ENCODE peak calls at places on chromosomes 16 and 17, in seven cellular contexts. One of them, this sample, is unnamed.

GRCh38 chr16:88804173-88804551 is 573 bp downstream of the CDT1 start:
- DNase-seq in endodermal cell: no peak
- DNase-seq in colonic mucosa: no peak
- DNase-seq in cardiac fibroblast: no peak
- DNase-seq in CD4-positive, alpha-beta T cell: no peak
- DNase-seq in IMR-90: no peak
- DNase-seq in AG04450: no peak
- DNase-seq in this sample: no peak

GRCh38 chr16:84638195-84638806 is 10.0 kb upstream of the KLHL36 start:
- DNase-seq in colonic mucosa: no peak
- DNase-seq in AG04450: no peak
- DNase-seq in cardiac fibroblast: no peak
- DNase-seq in CD4-positive, alpha-beta T cell: no peak
- DNase-seq in endodermal cell: no peak
- DNase-seq in IMR-90: no peak
- DNase-seq in this sample: no peak

GRCh38 chr17:73508057-73508930 is 136.0 kb downstream of the SDK2 start:
- DNase-seq in AG04450: no peak
- DNase-seq in colonic mucosa: no peak
- DNase-seq in CD4-positive, alpha-beta T cell: no peak
- DNase-seq in endodermal cell: no peak
- DNase-seq in cardiac fibroblast: no peak
- DNase-seq in IMR-90: no peak
- DNase-seq in this sample: no peak

GRCh38 chr17:62966426-62967110 is 533 bp downstream of the TANC2 start:
- DNase-seq in AG04450: no peak
- DNase-seq in cardiac fibroblast: no peak
- DNase-seq in CD4-positive, alpha-beta T cell: peak; percentile 50
- DNase-seq in endodermal cell: peak; percentile 89
- DNase-seq in IMR-90: peak; percentile 18
- DNase-seq in colonic mucosa: peak; percentile 63
- DNase-seq in this sample: peak; percentile 41

GRCh38 chr17:28282596-28282995 is 36.4 kb upstream of the TMEM97 start:
- DNase-seq in cardiac fibroblast: peak; percentile 72
- DNase-seq in colonic mucosa: no peak
- DNase-seq in CD4-positive, alpha-beta T cell: no peak
- DNase-seq in AG04450: peak; percentile 76
- DNase-seq in IMR-90: peak; percentile 92
- DNase-seq in endodermal cell: no peak
- DNase-seq in this sample: no peak

GRCh38 chr16:3640632-3641501 is 13.6 kb upstream of the DNASE1 start:
- DNase-seq in AG04450: no peak
- DNase-seq in cardiac fibroblast: no peak
- DNase-seq in IMR-90: no peak
- DNase-seq in CD4-positive, alpha-beta T cell: no peak
- DNase-seq in colonic mucosa: no peak
- DNase-seq in endodermal cell: no peak
- DNase-seq in this sample: no peak

GRCh38 chr16:5215911-5216310 is 118.3 kb upstream of the EEF2KMT start:
- DNase-seq in AG04450: no peak
- DNase-seq in IMR-90: no peak
- DNase-seq in endodermal cell: no peak
- DNase-seq in CD4-positive, alpha-beta T cell: no peak
- DNase-seq in colonic mucosa: no peak
- DNase-seq in cardiac fibroblast: no peak
- DNase-seq in this sample: no peak

GRCh38 chr16:29745126-29745852 is 501 bp downstream of the C16orf54 start:
- DNase-seq in cardiac fibroblast: no peak
- DNase-seq in CD4-positive, alpha-beta T cell: peak; percentile 37
- DNase-seq in AG04450: no peak
- DNase-seq in IMR-90: no peak
- DNase-seq in endodermal cell: no peak
- DNase-seq in colonic mucosa: peak; percentile 29
- DNase-seq in this sample: no peak

GRCh38 chr16:54462151-54462651 is 175.6 kb upstream of the IRX3 start:
- DNase-seq in colonic mucosa: no peak
- DNase-seq in AG04450: no peak
- DNase-seq in CD4-positive, alpha-beta T cell: no peak
- DNase-seq in cardiac fibroblast: peak; percentile 17
- DNase-seq in endodermal cell: no peak
- DNase-seq in IMR-90: no peak
- DNase-seq in this sample: no peak

GRCh38 chr16:83781-84615 is 6.0 kb downstream of the MPG start:
- DNase-seq in cardiac fibroblast: peak; percentile 54
- DNase-seq in IMR-90: peak; percentile 28
- DNase-seq in CD4-positive, alpha-beta T cell: no peak
- DNase-seq in colonic mucosa: no peak
- DNase-seq in AG04450: no peak
- DNase-seq in endodermal cell: peak; percentile 65
- DNase-seq in this sample: no peak

GRCh38 chr17:7238418-7239090 is 703 bp downstream of the PHF23 start:
- DNase-seq in AG04450: no peak
- DNase-seq in endodermal cell: peak; percentile 73
- DNase-seq in IMR-90: no peak
- DNase-seq in CD4-positive, alpha-beta T cell: no peak
- DNase-seq in cardiac fibroblast: peak; percentile 44
- DNase-seq in colonic mucosa: no peak
- DNase-seq in this sample: no peak

GRCh38 chr16:56936950-56937349 is 5.0 kb downstream of the HERPUD1 start:
- DNase-seq in IMR-90: no peak
- DNase-seq in colonic mucosa: no peak
- DNase-seq in cardiac fibroblast: no peak
- DNase-seq in AG04450: no peak
- DNase-seq in CD4-positive, alpha-beta T cell: no peak
- DNase-seq in endodermal cell: no peak
- DNase-seq in this sample: no peak

GRCh38 chr17:50288306-50288705 is 14.0 kb downstream of the TMEM92 start:
- DNase-seq in endodermal cell: no peak
- DNase-seq in CD4-positive, alpha-beta T cell: no peak
- DNase-seq in IMR-90: no peak
- DNase-seq in AG04450: no peak
- DNase-seq in colonic mucosa: no peak
- DNase-seq in cardiac fibroblast: no peak
- DNase-seq in this sample: no peak

GRCh38 chr17:20771104-20771503 is 191.6 kb downstream of the CDRT15L2 start:
- DNase-seq in cardiac fibroblast: no peak
- DNase-seq in IMR-90: no peak
- DNase-seq in endodermal cell: peak; percentile 16
- DNase-seq in CD4-positive, alpha-beta T cell: no peak
- DNase-seq in AG04450: no peak
- DNase-seq in colonic mucosa: no peak
- DNase-seq in this sample: no peak

GRCh38 chr17:17888371-17888770 is 51.6 kb upstream of the SREBF1 start:
- DNase-seq in IMR-90: no peak
- DNase-seq in colonic mucosa: no peak
- DNase-seq in endodermal cell: no peak
- DNase-seq in cardiac fibroblast: no peak
- DNase-seq in CD4-positive, alpha-beta T cell: no peak
- DNase-seq in AG04450: no peak
- DNase-seq in this sample: no peak

GRCh38 chr16:33877-34707 is 19.3 kb downstream of the POLR3K start:
- DNase-seq in CD4-positive, alpha-beta T cell: no peak
- DNase-seq in AG04450: no peak
- DNase-seq in colonic mucosa: no peak
- DNase-seq in IMR-90: no peak
- DNase-seq in cardiac fibroblast: no peak
- DNase-seq in endodermal cell: no peak
- DNase-seq in this sample: no peak

GRCh38 chr17:17341452-17341851 is 38.3 kb downstream of the NT5M start:
- DNase-seq in cardiac fibroblast: no peak
- DNase-seq in AG04450: no peak
- DNase-seq in CD4-positive, alpha-beta T cell: no peak
- DNase-seq in endodermal cell: no peak
- DNase-seq in colonic mucosa: no peak
- DNase-seq in IMR-90: no peak
- DNase-seq in this sample: no peak

GRCh38 chr17:43667506-43668438 is 6.0 kb upstream of the MEOX1 start:
- DNase-seq in AG04450: no peak
- DNase-seq in cardiac fibroblast: no peak
- DNase-seq in IMR-90: peak; percentile 81
- DNase-seq in CD4-positive, alpha-beta T cell: no peak
- DNase-seq in endodermal cell: no peak
- DNase-seq in colonic mucosa: no peak
- DNase-seq in this sample: no peak

GRCh38 chr17:66309793-66310192 is 7.4 kb downstream of the PRKCA start:
- DNase-seq in endodermal cell: no peak
- DNase-seq in IMR-90: no peak
- DNase-seq in cardiac fibroblast: no peak
- DNase-seq in AG04450: no peak
- DNase-seq in CD4-positive, alpha-beta T cell: no peak
- DNase-seq in colonic mucosa: no peak
- DNase-seq in this sample: no peak

GRCh38 chr16:79325211-79325610 is 275.3 kb downstream of the MAF start:
- DNase-seq in AG04450: no peak
- DNase-seq in CD4-positive, alpha-beta T cell: no peak
- DNase-seq in IMR-90: no peak
- DNase-seq in cardiac fibroblast: no peak
- DNase-seq in colonic mucosa: no peak
- DNase-seq in endodermal cell: no peak
- DNase-seq in this sample: no peak

GRCh38 chr17:6853764-6854442 is 22.4 kb upstream of the TEKT1 start:
- DNase-seq in CD4-positive, alpha-beta T cell: no peak
- DNase-seq in cardiac fibroblast: no peak
- DNase-seq in colonic mucosa: no peak
- DNase-seq in IMR-90: no peak
- DNase-seq in endodermal cell: peak; percentile 94
- DNase-seq in AG04450: no peak
- DNase-seq in this sample: peak; percentile 16

GRCh38 chr16:17302620-17303019 is 168.1 kb downstream of the XYLT1 start:
- DNase-seq in IMR-90: no peak
- DNase-seq in cardiac fibroblast: no peak
- DNase-seq in endodermal cell: no peak
- DNase-seq in colonic mucosa: no peak
- DNase-seq in AG04450: no peak
- DNase-seq in CD4-positive, alpha-beta T cell: no peak
- DNase-seq in this sample: no peak

GRCh38 chr17:1241904-1242303 is 28.3 kb upstream of the BHLHA9 start:
- DNase-seq in cardiac fibroblast: peak; percentile 60
- DNase-seq in colonic mucosa: no peak
- DNase-seq in CD4-positive, alpha-beta T cell: no peak
- DNase-seq in endodermal cell: no peak
- DNase-seq in IMR-90: peak; percentile 50
- DNase-seq in AG04450: no peak
- DNase-seq in this sample: no peak

GRCh38 chr17:78137392-78138203 is 7.0 kb downstream of the TMC8 start:
- DNase-seq in endodermal cell: peak; percentile 87
- DNase-seq in CD4-positive, alpha-beta T cell: peak; percentile 40
- DNase-seq in cardiac fibroblast: no peak
- DNase-seq in AG04450: no peak
- DNase-seq in IMR-90: no peak
- DNase-seq in colonic mucosa: no peak
- DNase-seq in this sample: no peak

GRCh38 chr17:81371910-81372760 is 23.1 kb upstream of the BAHCC1 start:
- DNase-seq in CD4-positive, alpha-beta T cell: no peak
- DNase-seq in colonic mucosa: no peak
- DNase-seq in IMR-90: peak; percentile 48
- DNase-seq in endodermal cell: peak; percentile 88
- DNase-seq in cardiac fibroblast: peak; percentile 65
- DNase-seq in AG04450: no peak
- DNase-seq in this sample: peak; percentile 54

GRCh38 chr17:17176341-17176740 is 29.8 kb downstream of the PLD6 start:
- DNase-seq in colonic mucosa: no peak
- DNase-seq in endodermal cell: no peak
- DNase-seq in IMR-90: no peak
- DNase-seq in cardiac fibroblast: no peak
- DNase-seq in CD4-positive, alpha-beta T cell: no peak
- DNase-seq in AG04450: no peak
- DNase-seq in this sample: no peak

GRCh38 chr17:78599419-78599818 is 22.2 kb upstream of the DNAH17 start:
- DNase-seq in AG04450: no peak
- DNase-seq in endodermal cell: no peak
- DNase-seq in colonic mucosa: no peak
- DNase-seq in cardiac fibroblast: peak; percentile 22
- DNase-seq in IMR-90: peak; percentile 8
- DNase-seq in CD4-positive, alpha-beta T cell: no peak
- DNase-seq in this sample: no peak

GRCh38 chr17:22694362-22695227 is 1002.3 kb downstream of the KCNJ18 start:
- DNase-seq in IMR-90: no peak
- DNase-seq in colonic mucosa: no peak
- DNase-seq in cardiac fibroblast: no peak
- DNase-seq in endodermal cell: peak; percentile 61
- DNase-seq in AG04450: no peak
- DNase-seq in CD4-positive, alpha-beta T cell: no peak
- DNase-seq in this sample: no peak
- TF ChIP-seq CTCF in IMR-90: peak; percentile 4
- TF ChIP-seq CTCF in colonic mucosa: no peak
- TF ChIP-seq CTCF in cardiac fibroblast: peak; percentile 3
- TF ChIP-seq CTCF in endodermal cell: peak; percentile 37
- TF ChIP-seq CTCF in AG04450: peak; percentile 7
- TF ChIP-seq CTCF in CD4-positive, alpha-beta T cell: no peak
- TF ChIP-seq CTCF in this sample: peak; percentile 36

DNA sequence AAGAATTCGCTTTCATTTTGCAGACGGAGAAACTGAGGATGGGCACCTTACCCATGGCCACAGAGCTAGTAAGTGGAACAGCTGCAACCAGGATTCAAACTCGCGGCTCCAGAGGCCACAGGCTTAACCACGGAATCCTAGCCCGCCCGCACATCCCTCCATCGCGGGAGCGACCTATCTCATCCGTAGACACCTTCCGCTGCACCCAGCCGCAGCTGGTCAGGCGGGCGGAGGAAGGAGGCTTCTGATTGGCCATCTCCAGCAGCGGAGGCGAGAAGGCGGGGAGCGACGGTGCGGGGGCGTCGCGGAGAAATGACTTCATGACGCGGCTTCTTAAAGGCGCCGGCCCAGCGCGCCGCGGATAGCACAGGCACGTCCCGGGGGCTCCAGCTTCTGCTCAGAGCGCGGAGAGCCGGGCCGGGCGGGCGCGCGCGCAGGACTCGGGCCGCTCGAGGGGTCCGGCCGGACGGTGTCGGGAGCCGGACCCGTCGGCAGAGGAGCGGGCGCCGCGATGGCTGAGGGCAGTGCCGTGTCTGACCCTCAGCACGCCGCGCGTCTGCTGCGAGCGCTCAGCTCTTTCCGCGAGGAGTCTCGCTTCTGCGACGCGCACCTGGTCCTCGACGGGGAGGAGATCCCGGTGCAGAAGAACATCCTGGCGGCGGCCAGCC is at the start of gene GAN:
- DNase-seq in IMR-90: peak; percentile 95
- DNase-seq in CD4-positive, alpha-beta T cell: peak; percentile 90
- DNase-seq in cardiac fibroblast: peak; percentile 97
- DNase-seq in colonic mucosa: peak; percentile 97
- DNase-seq in endodermal cell: peak; percentile 98
- DNase-seq in AG04450: peak; percentile 88
- DNase-seq in this sample: peak; percentile 91
- TF ChIP-seq CTCF in IMR-90: no peak
- TF ChIP-seq CTCF in CD4-positive, alpha-beta T cell: no peak
- TF ChIP-seq CTCF in cardiac fibroblast: no peak
- TF ChIP-seq CTCF in colonic mucosa: no peak
- TF ChIP-seq CTCF in endodermal cell: no peak
- TF ChIP-seq CTCF in AG04450: no peak
- TF ChIP-seq CTCF in this sample: no peak

GRCh38 chr17:3957735-3958134 is 6.5 kb downstream of the ATP2A3 start:
- DNase-seq in endodermal cell: no peak
- DNase-seq in IMR-90: no peak
- DNase-seq in AG04450: no peak
- DNase-seq in colonic mucosa: no peak
- DNase-seq in cardiac fibroblast: no peak
- DNase-seq in CD4-positive, alpha-beta T cell: no peak
- DNase-seq in this sample: no peak
- TF ChIP-seq CTCF in endodermal cell: no peak
- TF ChIP-seq CTCF in IMR-90: no peak
- TF ChIP-seq CTCF in AG04450: no peak
- TF ChIP-seq CTCF in colonic mucosa: no peak
- TF ChIP-seq CTCF in cardiac fibroblast: no peak
- TF ChIP-seq CTCF in CD4-positive, alpha-beta T cell: no peak
- TF ChIP-seq CTCF in this sample: no peak

GRCh38 chr17:29613371-29613837 is 9.3 kb downstream of the CORO6 start:
- DNase-seq in endodermal cell: peak; percentile 100
- DNase-seq in cardiac fibroblast: peak; percentile 93
- DNase-seq in AG04450: no peak
- DNase-seq in CD4-positive, alpha-beta T cell: peak; percentile 93
- DNase-seq in IMR-90: peak; percentile 59
- DNase-seq in colonic mucosa: peak; percentile 98
- DNase-seq in this sample: peak; percentile 99
- TF ChIP-seq CTCF in endodermal cell: peak; percentile 95
- TF ChIP-seq CTCF in cardiac fibroblast: peak; percentile 55
- TF ChIP-seq CTCF in AG04450: peak; percentile 58
- TF ChIP-seq CTCF in CD4-positive, alpha-beta T cell: peak; percentile 87
- TF ChIP-seq CTCF in IMR-90: peak; percentile 61
- TF ChIP-seq CTCF in colonic mucosa: peak; percentile 91
- TF ChIP-seq CTCF in this sample: peak; percentile 94

This sample was measured in endothelial cell.